ENCODE peak calls at places on chromosome 11, in six cellular contexts. T is AG04449, I is Peyer's patch, M is BJ, H is HFFc6, J is left ventricle myocardium inferior. Z is an unnamed sample.

GRCh38 chr11:109106201-109106906 is 315.6 kb upstream of the C11orf87 start:
- DNase-seq in I (no peak), M (no peak), J (no peak), H (no peak), T (no peak), Z (no peak)

GRCh38 chr11:118628432-118628831 is 21.0 kb downstream of the PHLDB1 start:
- DNase-seq in H (no peak), T (no peak), I (no peak), M (no peak), J (peak), Z (no peak)

GRCh38 chr11:90219438-90219837 is 3.4 kb downstream of the CHORDC1 start:
- DNase-seq in T (no peak), J (no peak), H (no peak), M (no peak), I (no peak), Z (no peak)

GRCh38 chr11:22193348-22194051 is 615 bp downstream of the ANO5 start:
- DNase-seq in J (peak), T (no peak), M (no peak), I (no peak), H (no peak), Z (no peak)

GRCh38 chr11:12235549-12235944 is 125.2 kb downstream of the MICAL2 start:
- DNase-seq in T (no peak), J (no peak), H (no peak), I (no peak), M (no peak), Z (no peak)

GRCh38 chr11:73275381-73275750 is 3.2 kb downstream of the P2RY6 start:
- DNase-seq in H (no peak), M (no peak), T (no peak), I (no peak), J (no peak), Z (no peak)

GRCh38 chr11:17544181-17544622 is at the start of gene USH1C:
- DNase-seq in M (no peak), I (no peak), H (no peak), J (peak), T (no peak), Z (no peak)

GRCh38 chr11:69828971-69829344 is 9.7 kb upstream of the FGF3 start:
- DNase-seq in I (no peak), J (no peak), H (no peak), T (no peak), M (no peak), Z (no peak)

GRCh38 chr11:68118753-68119448 is 2.3 kb downstream of the CHKA start:
- DNase-seq in I (no peak), M (no peak), J (no peak), H (no peak), T (no peak), Z (no peak)

GRCh38 chr11:115168229-115168671 is 336.0 kb downstream of the CADM1 start:
- DNase-seq in I (no peak), T (no peak), J (no peak), M (no peak), H (no peak), Z (no peak)

GRCh38 chr11:2116680-2117079 is 22.5 kb downstream of the IGF2 start:
- DNase-seq in T (no peak), I (no peak), M (no peak), J (no peak), H (no peak), Z (no peak)

GRCh38 chr11:69449320-69450063 is 32.0 kb upstream of the LINC01488 start:
- DNase-seq in I (no peak), M (no peak), T (no peak), H (peak), J (peak), Z (peak)

GRCh38 chr11:13210424-13210823 is 67.2 kb upstream of the BMAL1 start:
- DNase-seq in H (peak), I (no peak), J (peak), T (peak), M (peak), Z (peak)

GRCh38 chr11:9765320-9766101 is 101.6 kb downstream of the SWAP70 start:
- DNase-seq in M (peak), I (no peak), J (peak), H (peak), T (peak), Z (peak)

GRCh38 chr11:12397953-12398352 is 20.6 kb downstream of the PARVA start:
- DNase-seq in H (peak), I (no peak), T (peak), J (peak), M (peak), Z (peak)

GRCh38 chr11:72114570-72114969 is 2.1 kb upstream of the ANAPC15 start:
- DNase-seq in T (no peak), M (no peak), I (no peak), H (peak), J (no peak), Z (peak)

GRCh38 chr11:76728778-76729177 is 54.4 kb upstream of the TSKU start:
- DNase-seq in T (no peak), I (no peak), H (no peak), M (no peak), J (no peak), Z (no peak)

GRCh38 chr11:33045551-33046255 is 6.3 kb downstream of the TCP11L1 start:
- DNase-seq in M (no peak), T (no peak), H (peak), I (no peak), J (no peak), Z (peak)

GRCh38 chr11:86802601-86803051 is 2.3 kb downstream of the PRSS23 start:
- DNase-seq in M (no peak), J (no peak), I (no peak), H (peak), T (no peak), Z (peak)

GRCh38 chr11:13127161-13127560 is 118.0 kb downstream of the RASSF10 start:
- DNase-seq in I (no peak), M (no peak), J (no peak), T (no peak), H (no peak), Z (no peak)

DNA sequence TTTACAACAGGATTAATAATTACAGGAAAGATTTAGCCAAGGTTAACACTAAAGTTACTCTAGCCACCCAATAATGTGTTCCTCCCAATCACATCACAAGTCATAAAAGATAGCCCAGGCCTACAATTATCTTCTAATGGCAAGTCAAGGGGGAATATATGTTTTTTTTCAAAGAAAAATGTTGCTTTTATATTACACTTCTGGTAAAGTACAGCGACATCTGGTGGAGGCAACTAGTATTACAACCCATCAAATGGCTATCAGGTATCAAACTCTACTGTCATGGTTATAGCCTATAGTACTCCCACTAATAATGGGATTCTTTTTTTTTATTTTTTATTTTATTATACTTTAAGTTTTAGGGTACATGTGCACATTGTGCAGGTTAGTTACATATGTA is 71.8 kb downstream of the XRRA1 start:
- DNase-seq in J (no peak), M (no peak), H (peak), T (no peak), I (no peak), Z (no peak)
- TF ChIP-seq CTCF in J (peak), M (peak), H (peak), T (peak), I (peak), Z (peak)

GRCh38 chr11:133619397-133619796 is 87.1 kb upstream of the OPCML start:
- DNase-seq in I (no peak), J (no peak), M (no peak), H (no peak), T (no peak), Z (no peak)
- TF ChIP-seq CTCF in I (no peak), J (no peak), M (no peak), H (no peak), T (no peak), Z (no peak)

GRCh38 chr11:88039512-88040496 is 135.4 kb downstream of the RAB38 start:
- DNase-seq in I (no peak), J (no peak), M (no peak), H (no peak), T (no peak), Z (no peak)
- TF ChIP-seq CTCF in I (no peak), J (no peak), M (no peak), H (no peak), T (no peak), Z (no peak)

DNA sequence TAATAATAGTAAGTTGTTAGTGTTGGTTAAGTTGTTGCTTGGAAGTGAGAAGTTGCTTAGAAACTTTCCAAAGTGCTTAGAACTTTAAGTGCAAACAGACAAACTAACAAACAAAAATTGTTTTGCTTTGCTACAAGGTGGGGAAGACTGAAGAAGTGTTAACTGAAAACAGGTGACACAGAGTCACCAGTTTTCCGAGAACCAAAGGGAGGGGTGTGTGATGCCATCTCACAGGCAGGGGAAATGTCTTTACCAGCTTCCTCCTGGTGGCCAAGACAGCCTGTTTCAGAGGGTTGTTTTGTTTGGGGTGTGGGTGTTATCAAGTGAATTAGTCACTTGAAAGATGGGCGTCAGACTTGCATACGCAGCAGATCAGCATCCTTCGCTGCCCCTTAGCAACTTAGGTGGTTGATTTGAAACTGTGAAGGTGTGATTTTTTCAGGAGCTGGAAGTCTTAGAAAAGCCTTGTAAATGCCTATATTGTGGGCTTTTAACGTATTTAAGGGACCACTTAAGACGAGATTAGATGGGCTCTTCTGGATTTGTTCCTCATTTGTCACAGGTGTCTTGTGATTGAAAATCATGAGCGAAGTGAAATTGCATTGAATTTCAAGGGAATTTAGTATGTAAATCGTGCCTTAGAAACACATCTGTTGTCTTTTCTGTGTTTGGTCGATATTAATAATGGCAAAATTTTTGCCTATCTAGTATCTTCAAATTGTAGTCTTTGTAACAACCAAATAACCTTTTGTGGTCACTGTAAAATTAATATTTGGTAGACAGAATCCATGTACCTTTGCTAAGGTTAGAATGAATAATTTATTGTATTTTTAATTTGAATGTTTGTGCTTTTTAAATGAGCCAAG is 2.7 kb downstream of the NEAT1 start:
- DNase-seq in H (peak), J (peak), T (no peak), I (peak), M (no peak), Z (peak)
- TF ChIP-seq CTCF in H (peak), J (peak), T (no peak), I (no peak), M (peak), Z (peak)

DNA sequence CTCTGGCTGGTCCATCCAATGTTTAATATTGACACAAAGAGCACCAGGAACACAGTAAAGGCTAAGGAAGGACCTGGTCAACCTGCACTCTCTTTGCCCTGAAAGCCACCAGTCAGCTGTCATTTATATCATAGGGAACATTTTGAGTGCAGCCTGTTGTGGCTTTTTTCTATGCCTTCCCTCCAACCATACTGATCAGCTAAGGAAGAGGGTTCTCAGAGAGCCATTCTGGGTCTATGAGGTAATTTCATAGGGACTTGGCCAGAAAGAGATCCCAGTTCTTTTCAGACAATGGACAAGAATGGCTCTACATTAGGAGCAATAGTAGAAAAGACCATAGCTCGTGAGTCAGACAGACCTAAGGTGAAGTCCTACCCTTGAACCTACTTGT is 132.8 kb downstream of the CCDC34 start:
- DNase-seq in T (no peak), M (no peak), J (no peak), H (no peak), I (no peak), Z (no peak)
- TF ChIP-seq CTCF in T (no peak), M (no peak), J (no peak), H (no peak), I (no peak), Z (no peak)

GRCh38 chr11:20754957-20755356 is 85.6 kb downstream of the NELL1 start:
- DNase-seq in T (no peak), I (no peak), J (no peak), M (no peak), H (no peak), Z (no peak)
- TF ChIP-seq CTCF in T (no peak), I (no peak), J (no peak), M (no peak), H (peak), Z (no peak)

GRCh38 chr11:122754553-122755322 is 83.6 kb upstream of the CRTAM start:
- DNase-seq in M (no peak), H (no peak), J (no peak), T (no peak), I (no peak), Z (no peak)
- TF ChIP-seq CTCF in M (peak), H (peak), J (peak), T (peak), I (peak), Z (peak)

DNA sequence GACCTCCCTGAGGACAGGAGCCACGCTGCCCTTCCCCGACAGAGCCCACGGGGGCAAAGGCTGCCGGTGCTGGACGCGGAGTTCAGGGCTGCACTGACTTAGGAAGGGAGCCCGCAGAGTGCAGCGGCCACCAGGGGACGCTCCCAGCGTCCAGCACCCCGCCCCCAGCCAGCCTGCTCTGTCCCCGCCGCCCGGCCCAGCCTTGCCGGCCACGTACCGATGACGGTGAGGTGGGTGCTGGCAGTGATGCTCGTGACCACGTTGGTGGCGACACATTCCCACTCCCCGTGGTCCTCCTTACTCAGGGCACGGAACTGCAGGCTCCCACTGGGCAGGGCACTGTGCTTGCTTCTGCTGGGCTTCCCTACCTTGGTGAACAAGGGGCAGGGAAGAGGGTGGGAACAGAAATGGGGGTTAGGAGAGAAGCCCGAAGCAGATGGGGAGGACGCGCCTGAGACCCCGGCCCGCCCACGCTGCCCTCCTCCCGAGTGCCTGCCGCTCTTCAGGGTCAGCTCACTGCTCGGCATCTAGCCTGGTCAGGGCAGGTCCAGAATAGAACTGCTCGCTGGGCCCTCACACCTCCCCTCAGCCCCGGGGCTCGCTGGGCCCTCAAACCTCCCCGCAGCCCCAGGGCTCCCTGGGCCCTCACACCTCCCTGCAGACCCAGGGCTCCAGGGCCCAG is 25.9 kb downstream of the IGSF9B start:
- DNase-seq in J (no peak), T (no peak), I (no peak), H (no peak), M (no peak), Z (peak)
- TF ChIP-seq CTCF in J (peak), T (peak), I (no peak), H (peak), M (peak), Z (peak)

DNA sequence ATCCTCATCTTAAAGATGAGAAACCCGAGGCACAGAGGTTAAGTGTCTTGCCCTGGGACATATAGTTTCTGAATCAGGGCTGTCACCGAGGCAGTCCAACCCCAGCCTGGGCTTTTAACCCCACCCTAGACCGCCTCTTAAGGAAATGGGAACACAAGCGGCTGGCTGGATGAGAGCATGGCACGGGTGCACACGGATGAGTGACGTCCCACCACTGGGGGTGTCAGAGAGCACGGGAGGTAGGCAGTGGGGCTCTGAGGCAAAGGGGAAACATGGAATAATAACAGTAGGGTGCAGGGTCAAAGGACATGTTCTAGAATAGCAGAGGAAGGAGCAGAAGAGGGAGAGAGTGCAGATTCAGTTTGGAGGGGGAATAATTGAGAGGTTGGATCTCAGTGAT is 22.3 kb downstream of the PPFIBP2 start:
- DNase-seq in M (no peak), J (no peak), H (no peak), I (no peak), T (no peak), Z (no peak)
- TF ChIP-seq CTCF in M (no peak), J (peak), H (peak), I (peak), T (no peak), Z (no peak)

GRCh38 chr11:57792060-57792541 is 30.5 kb downstream of the CTNND1 start:
- DNase-seq in H (no peak), M (no peak), J (peak), I (peak), T (no peak), Z (no peak)
- TF ChIP-seq CTCF in H (no peak), M (no peak), J (no peak), I (no peak), T (no peak), Z (no peak)

Z was measured in fibroblast of the aortic adventitia.